ENCODE peak calls at places on chromosomes 11 and 22, in ten cellular contexts. One of them, this sample, is unnamed.

GRCh38 chr11:33211588-33211987 is 45.6 kb upstream of the HIPK3 start:
- DNase-seq in mucosa of descending colon: no peak
- DNase-seq in GM12865: no peak
- DNase-seq in MM.1S: no peak
- DNase-seq in AG10803: no peak
- DNase-seq in AG09319: no peak
- DNase-seq in uterus: no peak
- DNase-seq in IMR-90: no peak
- DNase-seq in esophagus muscularis mucosa: no peak
- DNase-seq in PC-9: no peak
- DNase-seq in this sample: no peak

GRCh38 chr11:128604723-128605122 is 17.4 kb upstream of the ETS1 start:
- DNase-seq in mucosa of descending colon: no peak
- DNase-seq in GM12865: no peak
- DNase-seq in MM.1S: no peak
- DNase-seq in AG10803: no peak
- DNase-seq in AG09319: no peak
- DNase-seq in uterus: no peak
- DNase-seq in IMR-90: no peak
- DNase-seq in esophagus muscularis mucosa: no peak
- DNase-seq in PC-9: no peak
- DNase-seq in this sample: no peak

GRCh38 chr11:62787005-62787759 is at the start of gene TMEM179B:
- DNase-seq in mucosa of descending colon: peak; percentile 100
- DNase-seq in GM12865: peak; percentile 98
- DNase-seq in MM.1S: peak; percentile 98
- DNase-seq in AG10803: peak; percentile 96
- DNase-seq in AG09319: peak; percentile 89
- DNase-seq in uterus: peak; percentile 99
- DNase-seq in IMR-90: peak; percentile 98
- DNase-seq in esophagus muscularis mucosa: peak; percentile 100
- DNase-seq in PC-9: peak; percentile 98
- DNase-seq in this sample: peak; percentile 99

GRCh38 chr22:33848251-33848650 is 72.0 kb downstream of the LARGE1 start:
- DNase-seq in mucosa of descending colon: no peak
- DNase-seq in GM12865: peak; percentile 19
- DNase-seq in MM.1S: no peak
- DNase-seq in AG10803: no peak
- DNase-seq in AG09319: no peak
- DNase-seq in uterus: no peak
- DNase-seq in IMR-90: peak; percentile 49
- DNase-seq in esophagus muscularis mucosa: no peak
- DNase-seq in PC-9: no peak
- DNase-seq in this sample: no peak

GRCh38 chr11:45193695-45194094 is 47.3 kb downstream of the PRDM11 start:
- DNase-seq in mucosa of descending colon: no peak
- DNase-seq in GM12865: no peak
- DNase-seq in MM.1S: no peak
- DNase-seq in AG10803: no peak
- DNase-seq in AG09319: no peak
- DNase-seq in uterus: no peak
- DNase-seq in IMR-90: no peak
- DNase-seq in esophagus muscularis mucosa: no peak
- DNase-seq in PC-9: no peak
- DNase-seq in this sample: peak; percentile 52

GRCh38 chr22:43922123-43922522 is 1.5 kb upstream of the PNPLA3 start:
- DNase-seq in mucosa of descending colon: no peak
- DNase-seq in GM12865: no peak
- DNase-seq in MM.1S: no peak
- DNase-seq in AG10803: no peak
- DNase-seq in AG09319: no peak
- DNase-seq in uterus: no peak
- DNase-seq in IMR-90: no peak
- DNase-seq in esophagus muscularis mucosa: no peak
- DNase-seq in PC-9: peak; percentile 76
- DNase-seq in this sample: no peak

GRCh38 chr11:113106507-113106906 is 145.3 kb downstream of the NCAM1 start:
- DNase-seq in mucosa of descending colon: no peak
- DNase-seq in GM12865: no peak
- DNase-seq in MM.1S: no peak
- DNase-seq in AG10803: peak; percentile 89
- DNase-seq in AG09319: no peak
- DNase-seq in uterus: no peak
- DNase-seq in IMR-90: peak; percentile 5
- DNase-seq in esophagus muscularis mucosa: no peak
- DNase-seq in PC-9: no peak
- DNase-seq in this sample: peak; percentile 39

GRCh38 chr11:36469881-36470802 is 39.9 kb downstream of the TRAF6 start:
- DNase-seq in mucosa of descending colon: no peak
- DNase-seq in GM12865: no peak
- DNase-seq in MM.1S: no peak
- DNase-seq in AG10803: peak; percentile 52
- DNase-seq in AG09319: no peak
- DNase-seq in uterus: no peak
- DNase-seq in IMR-90: peak; percentile 74
- DNase-seq in esophagus muscularis mucosa: no peak
- DNase-seq in PC-9: no peak
- DNase-seq in this sample: peak; percentile 44

DNA sequence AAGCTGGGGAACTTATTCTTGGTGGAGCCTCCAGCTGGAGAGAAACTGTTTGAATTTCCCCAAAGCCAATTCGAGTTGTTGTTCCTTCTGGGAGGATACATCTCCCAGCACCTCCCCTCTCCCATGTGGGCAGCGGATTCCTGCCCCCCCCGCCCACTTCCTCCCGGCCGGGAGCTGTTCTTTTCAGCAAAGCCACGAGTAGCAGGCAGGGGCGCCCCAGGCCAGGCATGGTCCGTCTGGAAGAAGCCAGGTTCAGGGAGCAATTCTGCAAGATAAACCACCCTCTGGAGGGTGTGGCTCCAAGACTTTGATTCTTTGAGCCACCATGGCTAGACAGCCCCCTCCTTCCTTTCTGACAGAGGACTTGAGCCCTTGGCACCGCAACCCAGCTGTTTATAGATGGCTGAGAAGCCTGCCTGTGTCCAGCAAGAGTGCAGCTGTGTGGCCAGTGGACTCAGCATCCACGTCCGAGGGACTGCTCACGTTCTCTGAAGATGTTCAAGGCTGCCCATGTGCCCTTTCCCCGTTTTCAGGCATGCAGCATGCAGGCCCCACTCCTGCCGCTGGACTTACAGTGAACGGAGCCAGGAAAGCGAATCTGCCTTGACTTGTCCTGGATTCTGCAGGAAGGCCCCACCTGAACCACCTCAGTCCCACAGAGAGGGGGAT is 170.3 kb downstream of the CTTN start:
- DNase-seq in mucosa of descending colon: peak; percentile 69
- DNase-seq in GM12865: no peak
- DNase-seq in MM.1S: no peak
- DNase-seq in AG10803: peak; percentile 41
- DNase-seq in AG09319: no peak
- DNase-seq in uterus: no peak
- DNase-seq in IMR-90: peak; percentile 24
- DNase-seq in esophagus muscularis mucosa: no peak
- DNase-seq in PC-9: no peak
- DNase-seq in this sample: peak; percentile 21
- TF ChIP-seq CTCF in mucosa of descending colon: no peak
- TF ChIP-seq CTCF in GM12865: no peak
- TF ChIP-seq CTCF in MM.1S: no peak
- TF ChIP-seq CTCF in AG10803: peak; percentile 41
- TF ChIP-seq CTCF in AG09319: peak; percentile 27
- TF ChIP-seq CTCF in uterus: peak; percentile 9
- TF ChIP-seq CTCF in IMR-90: no peak
- TF ChIP-seq CTCF in esophagus muscularis mucosa: peak; percentile 12
- TF ChIP-seq CTCF in PC-9: no peak
- TF ChIP-seq CTCF in this sample: peak; percentile 11

GRCh38 chr22:37426532-37427127 is 649 bp downstream of the ELFN2 start:
- DNase-seq in mucosa of descending colon: no peak
- DNase-seq in GM12865: no peak
- DNase-seq in MM.1S: no peak
- DNase-seq in AG10803: no peak
- DNase-seq in AG09319: no peak
- DNase-seq in uterus: no peak
- DNase-seq in IMR-90: no peak
- DNase-seq in esophagus muscularis mucosa: no peak
- DNase-seq in PC-9: no peak
- DNase-seq in this sample: no peak

GRCh38 chr22:37427711-37428635 is 694 bp upstream of the ELFN2 start:
- DNase-seq in mucosa of descending colon: no peak
- DNase-seq in GM12865: no peak
- DNase-seq in MM.1S: no peak
- DNase-seq in AG10803: no peak
- DNase-seq in AG09319: no peak
- DNase-seq in uterus: no peak
- DNase-seq in IMR-90: no peak
- DNase-seq in esophagus muscularis mucosa: no peak
- DNase-seq in PC-9: no peak
- DNase-seq in this sample: no peak

GRCh38 chr22:37430941-37431340 is 3.7 kb upstream of the ELFN2 start:
- DNase-seq in mucosa of descending colon: no peak
- DNase-seq in GM12865: no peak
- DNase-seq in MM.1S: no peak
- DNase-seq in AG10803: no peak
- DNase-seq in AG09319: no peak
- DNase-seq in uterus: no peak
- DNase-seq in IMR-90: no peak
- DNase-seq in esophagus muscularis mucosa: no peak
- DNase-seq in PC-9: no peak
- DNase-seq in this sample: no peak

GRCh38 chr22:37427128-37427710 is at the start of gene ELFN2:
- DNase-seq in mucosa of descending colon: no peak
- DNase-seq in GM12865: no peak
- DNase-seq in MM.1S: no peak
- DNase-seq in AG10803: peak; percentile 6
- DNase-seq in AG09319: no peak
- DNase-seq in uterus: no peak
- DNase-seq in IMR-90: peak; percentile 10
- DNase-seq in esophagus muscularis mucosa: no peak
- DNase-seq in PC-9: no peak
- DNase-seq in this sample: no peak

DNA sequence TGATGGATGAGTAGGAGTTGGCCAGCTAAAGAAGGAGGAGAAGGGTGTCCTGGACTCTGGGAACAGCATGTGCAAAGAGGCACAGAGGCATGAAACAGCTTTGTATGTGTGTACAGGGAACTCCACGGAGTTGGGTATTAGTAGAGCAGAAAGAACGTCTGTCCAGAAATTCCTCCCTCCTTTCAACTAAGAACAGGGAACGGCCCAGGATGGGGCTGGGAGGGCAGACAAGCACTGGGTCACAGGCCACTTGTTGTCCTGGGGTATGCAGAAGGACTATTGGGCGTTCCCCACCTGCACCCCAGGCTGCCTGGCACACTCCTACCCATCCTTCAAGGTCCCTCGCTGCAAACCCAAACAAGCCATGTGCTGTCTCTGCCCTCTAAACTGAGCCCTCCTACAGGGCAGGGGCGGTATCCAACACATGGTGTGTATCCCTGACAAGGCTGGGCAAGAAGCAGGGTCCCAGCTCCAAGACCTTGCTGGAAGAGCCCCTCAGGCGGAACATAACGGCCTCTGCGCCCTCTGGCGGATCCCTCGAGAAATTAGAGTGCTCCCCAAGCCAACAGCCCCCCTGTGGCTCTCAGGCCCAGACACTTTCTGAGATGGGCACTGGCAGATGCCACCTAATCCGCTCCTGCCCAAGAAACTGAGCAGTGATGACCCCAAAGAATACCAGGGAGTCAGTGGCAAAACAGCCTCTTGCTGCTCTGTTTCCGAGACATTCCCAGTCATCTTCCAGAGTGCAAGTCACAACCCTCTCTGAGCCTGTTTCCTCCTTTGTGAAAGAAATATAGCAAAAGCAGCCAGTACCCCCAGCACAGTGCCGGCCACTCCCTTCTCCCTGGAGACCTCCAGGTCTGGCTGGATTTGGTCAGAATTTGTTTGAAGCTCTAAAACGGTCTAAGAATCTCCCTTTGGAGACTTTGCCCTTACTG is 1.6 kb upstream of the ELFN2 start:
- DNase-seq in mucosa of descending colon: peak; percentile 62
- DNase-seq in GM12865: peak; percentile 59
- DNase-seq in MM.1S: peak; percentile 33
- DNase-seq in AG10803: peak; percentile 20
- DNase-seq in AG09319: no peak
- DNase-seq in uterus: no peak
- DNase-seq in IMR-90: peak; percentile 43
- DNase-seq in esophagus muscularis mucosa: no peak
- DNase-seq in PC-9: no peak
- DNase-seq in this sample: peak; percentile 58
- TF ChIP-seq CTCF in mucosa of descending colon: peak; percentile 46
- TF ChIP-seq CTCF in GM12865: peak; percentile 83
- TF ChIP-seq CTCF in MM.1S: peak; percentile 80
- TF ChIP-seq CTCF in AG10803: peak; percentile 76
- TF ChIP-seq CTCF in AG09319: peak; percentile 83
- TF ChIP-seq CTCF in uterus: peak; percentile 25
- TF ChIP-seq CTCF in IMR-90: peak; percentile 65
- TF ChIP-seq CTCF in esophagus muscularis mucosa: peak; percentile 16
- TF ChIP-seq CTCF in PC-9: peak; percentile 82
- TF ChIP-seq CTCF in this sample: peak; percentile 78

GRCh38 chr22:35341090-35341874 is 39.6 kb upstream of the HMOX1 start:
- DNase-seq in mucosa of descending colon: no peak
- DNase-seq in GM12865: no peak
- DNase-seq in MM.1S: no peak
- DNase-seq in AG10803: no peak
- DNase-seq in AG09319: no peak
- DNase-seq in uterus: no peak
- DNase-seq in IMR-90: no peak
- DNase-seq in esophagus muscularis mucosa: no peak
- DNase-seq in PC-9: no peak
- DNase-seq in this sample: no peak

GRCh38 chr22:35335936-35336781 is 36.5 kb downstream of the TOM1 start:
- DNase-seq in mucosa of descending colon: no peak
- DNase-seq in GM12865: no peak
- DNase-seq in MM.1S: no peak
- DNase-seq in AG10803: no peak
- DNase-seq in AG09319: no peak
- DNase-seq in uterus: no peak
- DNase-seq in IMR-90: no peak
- DNase-seq in esophagus muscularis mucosa: no peak
- DNase-seq in PC-9: no peak
- DNase-seq in this sample: no peak

GRCh38 chr22:35334010-35334409 is 34.3 kb downstream of the TOM1 start:
- DNase-seq in mucosa of descending colon: no peak
- DNase-seq in GM12865: no peak
- DNase-seq in MM.1S: no peak
- DNase-seq in AG10803: no peak
- DNase-seq in AG09319: no peak
- DNase-seq in uterus: no peak
- DNase-seq in IMR-90: no peak
- DNase-seq in esophagus muscularis mucosa: no peak
- DNase-seq in PC-9: no peak
- DNase-seq in this sample: no peak

GRCh38 chr22:35335468-35335867 is 35.8 kb downstream of the TOM1 start:
- DNase-seq in mucosa of descending colon: no peak
- DNase-seq in GM12865: no peak
- DNase-seq in MM.1S: no peak
- DNase-seq in AG10803: no peak
- DNase-seq in AG09319: no peak
- DNase-seq in uterus: no peak
- DNase-seq in IMR-90: no peak
- DNase-seq in esophagus muscularis mucosa: no peak
- DNase-seq in PC-9: peak; percentile 61
- DNase-seq in this sample: no peak

DNA sequence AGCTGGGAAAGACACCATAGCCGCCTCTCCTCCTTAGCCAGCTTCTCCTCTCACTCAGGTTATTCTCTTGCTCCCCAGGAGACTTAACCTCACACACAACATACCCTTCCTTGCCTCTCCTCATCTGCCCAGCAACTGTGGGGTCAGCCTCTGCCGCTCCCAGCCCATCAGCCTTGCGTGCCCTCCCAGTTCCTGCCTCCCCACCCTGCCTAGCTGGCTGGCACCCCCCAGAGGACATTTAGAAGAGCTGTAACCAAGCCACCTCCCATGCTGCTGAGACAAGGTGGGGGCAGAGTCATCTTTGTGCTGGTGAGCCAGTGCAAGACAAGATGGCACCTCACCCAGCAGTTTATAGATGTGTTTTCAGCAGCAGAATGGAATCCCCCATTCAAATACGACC is 38.2 kb downstream of the TOM1 start:
- DNase-seq in mucosa of descending colon: no peak
- DNase-seq in GM12865: peak; percentile 45
- DNase-seq in MM.1S: no peak
- DNase-seq in AG10803: no peak
- DNase-seq in AG09319: no peak
- DNase-seq in uterus: no peak
- DNase-seq in IMR-90: no peak
- DNase-seq in esophagus muscularis mucosa: no peak
- DNase-seq in PC-9: no peak
- DNase-seq in this sample: no peak
- TF ChIP-seq CTCF in mucosa of descending colon: no peak
- TF ChIP-seq CTCF in GM12865: peak; percentile 33
- TF ChIP-seq CTCF in MM.1S: peak; percentile 28
- TF ChIP-seq CTCF in AG10803: no peak
- TF ChIP-seq CTCF in AG09319: no peak
- TF ChIP-seq CTCF in uterus: no peak
- TF ChIP-seq CTCF in IMR-90: no peak
- TF ChIP-seq CTCF in esophagus muscularis mucosa: no peak
- TF ChIP-seq CTCF in PC-9: no peak
- TF ChIP-seq CTCF in this sample: no peak

GRCh38 chr11:68827733-68828132 is 14.0 kb downstream of the CPT1A start:
- DNase-seq in mucosa of descending colon: no peak
- DNase-seq in GM12865: no peak
- DNase-seq in MM.1S: no peak
- DNase-seq in AG10803: no peak
- DNase-seq in AG09319: no peak
- DNase-seq in uterus: no peak
- DNase-seq in IMR-90: no peak
- DNase-seq in esophagus muscularis mucosa: no peak
- DNase-seq in PC-9: no peak
- DNase-seq in this sample: no peak
- TF ChIP-seq CTCF in mucosa of descending colon: no peak
- TF ChIP-seq CTCF in GM12865: no peak
- TF ChIP-seq CTCF in MM.1S: no peak
- TF ChIP-seq CTCF in AG10803: no peak
- TF ChIP-seq CTCF in AG09319: no peak
- TF ChIP-seq CTCF in uterus: no peak
- TF ChIP-seq CTCF in IMR-90: no peak
- TF ChIP-seq CTCF in esophagus muscularis mucosa: no peak
- TF ChIP-seq CTCF in PC-9: no peak
- TF ChIP-seq CTCF in this sample: no peak

This sample was measured in cardiac fibroblast.